ENCODE peak calls at places on chromosomes 12 and 14, in six cellular contexts. One of them, this sample, is unnamed.

GRCh38 chr14:106044515-106044914 is 518.1 kb downstream of the TMEM121 start:
- DNase-seq in SIG-M5: no peak
- DNase-seq in amniotic stem cell: no peak
- DNase-seq in DMS79 treated with DMSO at 0.1 percent for 48 hours: no peak
- DNase-seq in activated CD4-positive, alpha-beta T cell treated with anti-CD3 and anti-CD28 coated beads, Interleukin-2, amount 10 ng/mL, durations not matched to agents 7 days and 5 days: no peak
- DNase-seq in iPS-NIHi11: no peak
- DNase-seq in this sample: no peak

GRCh38 chr14:61477845-61478438 is 156.6 kb downstream of the PRKCH start:
- DNase-seq in SIG-M5: no peak
- DNase-seq in DMS79 treated with DMSO at 0.1 percent for 48 hours: no peak
- DNase-seq in amniotic stem cell: no peak
- DNase-seq in iPS-NIHi11: no peak
- DNase-seq in activated CD4-positive, alpha-beta T cell treated with anti-CD3 and anti-CD28 coated beads, Interleukin-2, amount 10 ng/mL, durations not matched to agents 7 days and 5 days: peak
- DNase-seq in this sample: no peak

GRCh38 chr12:7099290-7099996 is 7.2 kb upstream of the C1R start:
- DNase-seq in DMS79 treated with DMSO at 0.1 percent for 48 hours: no peak
- DNase-seq in SIG-M5: no peak
- DNase-seq in activated CD4-positive, alpha-beta T cell treated with anti-CD3 and anti-CD28 coated beads, Interleukin-2, amount 10 ng/mL, durations not matched to agents 7 days and 5 days: no peak
- DNase-seq in amniotic stem cell: no peak
- DNase-seq in iPS-NIHi11: no peak
- DNase-seq in this sample: no peak

GRCh38 chr14:63624701-63625100 is 17.0 kb downstream of the WDR89 start:
- DNase-seq in SIG-M5: no peak
- DNase-seq in amniotic stem cell: no peak
- DNase-seq in iPS-NIHi11: no peak
- DNase-seq in activated CD4-positive, alpha-beta T cell treated with anti-CD3 and anti-CD28 coated beads, Interleukin-2, amount 10 ng/mL, durations not matched to agents 7 days and 5 days: no peak
- DNase-seq in DMS79 treated with DMSO at 0.1 percent for 48 hours: no peak
- DNase-seq in this sample: no peak

GRCh38 chr14:94771906-94772468 is 2.1 kb upstream of the GSC start:
- DNase-seq in activated CD4-positive, alpha-beta T cell treated with anti-CD3 and anti-CD28 coated beads, Interleukin-2, amount 10 ng/mL, durations not matched to agents 7 days and 5 days: no peak
- DNase-seq in amniotic stem cell: no peak
- DNase-seq in iPS-NIHi11: no peak
- DNase-seq in DMS79 treated with DMSO at 0.1 percent for 48 hours: no peak
- DNase-seq in SIG-M5: no peak
- DNase-seq in this sample: no peak

GRCh38 chr14:96051642-96052540 is 12.7 kb downstream of the C14orf132 start:
- DNase-seq in SIG-M5: no peak
- DNase-seq in amniotic stem cell: no peak
- DNase-seq in DMS79 treated with DMSO at 0.1 percent for 48 hours: no peak
- DNase-seq in iPS-NIHi11: peak
- DNase-seq in activated CD4-positive, alpha-beta T cell treated with anti-CD3 and anti-CD28 coated beads, Interleukin-2, amount 10 ng/mL, durations not matched to agents 7 days and 5 days: no peak
- DNase-seq in this sample: no peak

GRCh38 chr12:94643585-94643984 is 6.8 kb downstream of the TMCC3 start:
- DNase-seq in DMS79 treated with DMSO at 0.1 percent for 48 hours: no peak
- DNase-seq in activated CD4-positive, alpha-beta T cell treated with anti-CD3 and anti-CD28 coated beads, Interleukin-2, amount 10 ng/mL, durations not matched to agents 7 days and 5 days: no peak
- DNase-seq in iPS-NIHi11: no peak
- DNase-seq in amniotic stem cell: no peak
- DNase-seq in SIG-M5: no peak
- DNase-seq in this sample: no peak

GRCh38 chr14:81565441-81566290 is 32.0 kb upstream of the SEL1L start:
- DNase-seq in iPS-NIHi11: peak
- DNase-seq in activated CD4-positive, alpha-beta T cell treated with anti-CD3 and anti-CD28 coated beads, Interleukin-2, amount 10 ng/mL, durations not matched to agents 7 days and 5 days: no peak
- DNase-seq in SIG-M5: no peak
- DNase-seq in DMS79 treated with DMSO at 0.1 percent for 48 hours: no peak
- DNase-seq in amniotic stem cell: no peak
- DNase-seq in this sample: peak

GRCh38 chr14:60839057-60839456 is 104.5 kb downstream of the MNAT1 start:
- DNase-seq in DMS79 treated with DMSO at 0.1 percent for 48 hours: no peak
- DNase-seq in SIG-M5: no peak
- DNase-seq in iPS-NIHi11: no peak
- DNase-seq in activated CD4-positive, alpha-beta T cell treated with anti-CD3 and anti-CD28 coated beads, Interleukin-2, amount 10 ng/mL, durations not matched to agents 7 days and 5 days: no peak
- DNase-seq in amniotic stem cell: no peak
- DNase-seq in this sample: no peak

GRCh38 chr12:115251727-115252126 is 567.8 kb upstream of the TBX3 start:
- DNase-seq in iPS-NIHi11: no peak
- DNase-seq in SIG-M5: no peak
- DNase-seq in amniotic stem cell: no peak
- DNase-seq in activated CD4-positive, alpha-beta T cell treated with anti-CD3 and anti-CD28 coated beads, Interleukin-2, amount 10 ng/mL, durations not matched to agents 7 days and 5 days: no peak
- DNase-seq in DMS79 treated with DMSO at 0.1 percent for 48 hours: no peak
- DNase-seq in this sample: no peak

GRCh38 chr14:93737574-93737973 is 50.7 kb downstream of the PRIMA1 start:
- DNase-seq in iPS-NIHi11: no peak
- DNase-seq in SIG-M5: no peak
- DNase-seq in activated CD4-positive, alpha-beta T cell treated with anti-CD3 and anti-CD28 coated beads, Interleukin-2, amount 10 ng/mL, durations not matched to agents 7 days and 5 days: no peak
- DNase-seq in DMS79 treated with DMSO at 0.1 percent for 48 hours: no peak
- DNase-seq in amniotic stem cell: no peak
- DNase-seq in this sample: no peak

GRCh38 chr14:90168425-90169105 is 87.8 kb upstream of the PSMC1 start:
- DNase-seq in SIG-M5: no peak
- DNase-seq in iPS-NIHi11: no peak
- DNase-seq in DMS79 treated with DMSO at 0.1 percent for 48 hours: no peak
- DNase-seq in amniotic stem cell: no peak
- DNase-seq in activated CD4-positive, alpha-beta T cell treated with anti-CD3 and anti-CD28 coated beads, Interleukin-2, amount 10 ng/mL, durations not matched to agents 7 days and 5 days: no peak
- DNase-seq in this sample: no peak

GRCh38 chr14:28661171-28661772 is 105.3 kb upstream of the FOXG1 start:
- DNase-seq in iPS-NIHi11: peak
- DNase-seq in SIG-M5: no peak
- DNase-seq in activated CD4-positive, alpha-beta T cell treated with anti-CD3 and anti-CD28 coated beads, Interleukin-2, amount 10 ng/mL, durations not matched to agents 7 days and 5 days: no peak
- DNase-seq in DMS79 treated with DMSO at 0.1 percent for 48 hours: no peak
- DNase-seq in amniotic stem cell: peak
- DNase-seq in this sample: no peak

GRCh38 chr14:79279645-79280399 is 931.5 kb downstream of the DIO2 start:
- DNase-seq in SIG-M5: no peak
- DNase-seq in iPS-NIHi11: no peak
- DNase-seq in DMS79 treated with DMSO at 0.1 percent for 48 hours: peak
- DNase-seq in amniotic stem cell: no peak
- DNase-seq in activated CD4-positive, alpha-beta T cell treated with anti-CD3 and anti-CD28 coated beads, Interleukin-2, amount 10 ng/mL, durations not matched to agents 7 days and 5 days: no peak
- DNase-seq in this sample: no peak